ENCODE peak calls at places on chromosomes 16 and 17, in four cellular contexts. H is brain microvascular endothelial cell, Z is amniotic stem cell, I is HAP-1. B is an unnamed sample.

GRCh38 chr16:66858740-66859396 is 14.7 kb downstream of the CA7 start:
- DNase-seq in H (no peak), Z (no peak), I (no peak), B (peak)

GRCh38 chr16:81696136-81696958 is 82.7 kb upstream of the PLCG2 start:
- DNase-seq in H (no peak), Z (no peak), I (no peak), B (no peak)

GRCh38 chr16:54135361-54136275 is 151.0 kb downstream of the IRX3 start:
- DNase-seq in H (peak), Z (peak), I (no peak), B (peak)

GRCh38 chr17:58535431-58535830 is 21.0 kb upstream of the MTMR4 start:
- DNase-seq in H (no peak), Z (no peak), I (no peak), B (peak)

GRCh38 chr17:43356450-43356849 is 42.3 kb upstream of the ARL4D start:
- DNase-seq in H (no peak), Z (no peak), I (no peak), B (no peak)

GRCh38 chr17:77696720-77697460 is 261.6 kb upstream of the TNRC6C start:
- DNase-seq in H (no peak), Z (no peak), I (no peak), B (no peak)

GRCh38 chr17:65820306-65820705 is 258.9 kb upstream of the AXIN2 start:
- DNase-seq in H (no peak), Z (no peak), I (no peak), B (no peak)

GRCh38 chr16:81630632-81631026 is 148.5 kb upstream of the PLCG2 start:
- DNase-seq in H (no peak), Z (no peak), I (peak), B (no peak)

GRCh38 chr17:30520882-30521281 is 43.7 kb downstream of the GOSR1 start:
- DNase-seq in H (no peak), Z (no peak), I (no peak), B (no peak)

GRCh38 chr16:54627616-54628015 is 303.0 kb upstream of the IRX5 start:
- DNase-seq in H (no peak), Z (no peak), I (no peak), B (no peak)

GRCh38 chr16:27568077-27568476 is 18.1 kb downstream of the KATNIP start:
- DNase-seq in H (no peak), Z (no peak), I (no peak), B (no peak)

GRCh38 chr17:28993645-28994426 is 12.0 kb downstream of the SEZ6 start:
- DNase-seq in H (no peak), Z (no peak), I (no peak), B (no peak)

GRCh38 chr17:15019158-15019557 is 246.0 kb downstream of the PMP22 start:
- DNase-seq in H (no peak), Z (no peak), I (no peak), B (no peak)

GRCh38 chr16:28166394-28167208 is 45.2 kb downstream of the XPO6 start:
- DNase-seq in H (no peak), Z (no peak), I (no peak), B (peak)

GRCh38 chr17:48478224-48479013 is 48.4 kb upstream of the SKAP1 start:
- DNase-seq in H (no peak), Z (no peak), I (no peak), B (no peak)

GRCh38 chr17:76414334-76415295 is 30.2 kb downstream of the SPHK1 start:
- DNase-seq in H (no peak), Z (no peak), I (peak), B (peak)

GRCh38 chr17:79109584-79109983 is 35.0 kb downstream of the ENGASE start:
- DNase-seq in H (no peak), Z (no peak), I (no peak), B (no peak)

GRCh38 chr16:68417711-68418301 is 30.5 kb downstream of the SMPD3 start:
- DNase-seq in H (no peak), Z (no peak), I (no peak), B (no peak)